ENCODE peak calls at places on chromosomes 12 and 14, in ten cellular contexts. C, I, F, O, L, V, G, N, S and X are unnamed samples.

GRCh38 chr14:94129111-94129757 is at the start of gene IFI27L2:
- DNase-seq in C (peak), I (peak), F (peak), O (peak), L (peak), V (peak), G (peak), N (peak), S (peak), X (peak)

GRCh38 chr14:23559010-23559920 is 3.2 kb downstream of the THTPA start:
- DNase-seq in C (peak), I (peak), F (peak), O (peak), L (peak), V (peak), G (peak), N (peak), S (no peak), X (peak)

GRCh38 chr12:24045816-24046257 is 96.4 kb upstream of the SOX5 start:
- DNase-seq in C (no peak), I (peak), F (no peak), O (no peak), L (no peak), V (no peak), G (peak), N (no peak), S (peak), X (no peak)

GRCh38 chr14:73386342-73386741 is 72.0 kb downstream of the NUMB start:
- DNase-seq in C (no peak), I (no peak), F (no peak), O (no peak), L (no peak), V (no peak), G (no peak), N (no peak), S (no peak), X (no peak)

GRCh38 chr12:26251600-26251999 is 56.2 kb downstream of the SSPN start:
- DNase-seq in C (no peak), I (no peak), F (no peak), O (no peak), L (no peak), V (no peak), G (no peak), N (no peak), S (peak), X (no peak)

GRCh38 chr12:51917746-51918453 is 10.6 kb downstream of the ACVRL1 start:
- DNase-seq in C (peak), I (no peak), F (peak), O (no peak), L (no peak), V (no peak), G (no peak), N (no peak), S (no peak), X (no peak)

GRCh38 chr14:44803239-44803905 is 158.4 kb downstream of the KLHL28 start:
- DNase-seq in C (no peak), I (peak), F (no peak), O (peak), L (no peak), V (peak), G (peak), N (peak), S (no peak), X (peak)

GRCh38 chr14:76941544-76942287 is 86.8 kb downstream of the IRF2BPL start:
- DNase-seq in C (no peak), I (no peak), F (peak), O (no peak), L (no peak), V (no peak), G (no peak), N (peak), S (no peak), X (no peak)

GRCh38 chr12:48029811-48030650 is 25.8 kb upstream of the COL2A1 start:
- DNase-seq in C (no peak), I (peak), F (no peak), O (no peak), L (no peak), V (no peak), G (no peak), N (no peak), S (no peak), X (peak)

GRCh38 chr12:40044399-40044798 is 61.5 kb downstream of the SLC2A13 start:
- DNase-seq in C (no peak), I (no peak), F (no peak), O (no peak), L (no peak), V (no peak), G (no peak), N (no peak), S (no peak), X (no peak)

GRCh38 chr12:46669720-46670119 is 156.1 kb downstream of the SLC38A4 start:
- DNase-seq in C (no peak), I (no peak), F (peak), O (no peak), L (no peak), V (no peak), G (no peak), N (no peak), S (no peak), X (no peak)

GRCh38 chr12:26338574-26339572 is 143.5 kb downstream of the SSPN start:
- DNase-seq in C (no peak), I (no peak), F (no peak), O (peak), L (no peak), V (no peak), G (peak), N (no peak), S (no peak), X (peak)

GRCh38 chr14:74647834-74648361 is 35.9 kb upstream of the LTBP2 start:
- DNase-seq in C (no peak), I (peak), F (peak), O (no peak), L (no peak), V (no peak), G (no peak), N (no peak), S (no peak), X (no peak)

GRCh38 chr12:42213954-42214426 is 24.1 kb downstream of the YAF2 start:
- DNase-seq in C (no peak), I (peak), F (no peak), O (no peak), L (peak), V (no peak), G (peak), N (peak), S (peak), X (no peak)

DNA sequence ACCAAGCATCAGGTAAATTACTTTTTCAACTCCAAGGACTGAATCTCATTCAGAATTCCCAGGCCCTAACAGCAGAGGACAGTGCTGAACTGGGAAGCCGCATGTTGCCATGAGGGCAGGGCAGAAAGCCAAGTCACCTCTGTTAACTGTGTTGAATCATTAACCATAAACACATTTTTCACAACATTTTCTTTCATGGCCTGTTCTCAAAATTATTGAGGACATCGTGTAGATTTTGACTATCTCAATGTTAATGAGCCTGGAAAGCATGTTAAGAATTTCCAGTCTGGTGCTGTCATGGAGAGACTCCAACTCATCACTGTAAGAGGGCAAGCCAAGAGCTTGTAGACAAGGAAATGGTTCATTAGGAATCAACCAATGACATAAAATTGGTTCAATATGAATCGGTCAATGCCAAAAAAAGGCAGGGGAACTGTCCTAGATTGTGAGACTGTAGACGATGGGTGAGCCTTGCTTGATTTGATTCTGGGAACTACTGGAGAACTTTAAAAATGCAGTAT is 33.7 kb downstream of the CPM start:
- DNase-seq in C (peak), I (peak), F (peak), O (peak), L (peak), V (no peak), G (peak), N (no peak), S (no peak), X (no peak)
- TF ChIP-seq CTCF in C (no peak), I (peak), F (peak), O (peak), L (peak), V (no peak), G (peak), N (peak), S (no peak), X (no peak)

GRCh38 chr14:29521526-29522137 is 406.0 kb downstream of the PRKD1 start:
- DNase-seq in C (no peak), I (peak), F (peak), O (peak), L (no peak), V (peak), G (peak), N (peak), S (no peak), X (peak)

DNA sequence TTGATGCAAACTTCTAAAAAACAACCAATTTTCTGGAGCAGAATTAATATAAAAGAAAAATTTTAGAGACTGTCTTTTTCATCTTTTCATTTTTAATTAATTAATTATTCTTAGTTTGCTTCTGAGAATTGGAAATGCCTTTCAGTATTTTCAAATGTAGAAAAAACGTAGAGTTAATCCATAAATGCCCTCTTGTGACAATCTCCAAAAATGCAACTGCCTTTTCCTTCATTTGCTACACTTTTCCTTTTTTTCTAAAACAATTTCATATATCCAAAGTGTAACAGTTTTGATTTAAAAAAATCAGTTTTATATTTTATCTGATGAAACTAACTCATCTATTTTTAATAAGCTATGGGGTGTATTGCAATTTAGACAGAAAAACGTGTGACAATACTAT is 409.3 kb downstream of the PRKD1 start:
- DNase-seq in C (no peak), I (peak), F (no peak), O (peak), L (no peak), V (no peak), G (peak), N (no peak), S (no peak), X (no peak)
- TF ChIP-seq CTCF in C (no peak), I (peak), F (peak), O (peak), L (no peak), V (no peak), G (peak), N (peak), S (no peak), X (no peak)

GRCh38 chr12:109958374-109958773 is 37.8 kb downstream of the GIT2 start:
- DNase-seq in C (no peak), I (no peak), F (no peak), O (no peak), L (no peak), V (no peak), G (no peak), N (no peak), S (no peak), X (no peak)

GRCh38 chr12:109962388-109962787 is 33.8 kb downstream of the GIT2 start:
- DNase-seq in C (no peak), I (no peak), F (peak), O (no peak), L (no peak), V (no peak), G (no peak), N (no peak), S (no peak), X (no peak)

GRCh38 chr12:109961201-109961600 is 35.0 kb downstream of the GIT2 start:
- DNase-seq in C (no peak), I (no peak), F (no peak), O (no peak), L (no peak), V (no peak), G (no peak), N (no peak), S (peak), X (no peak)

GRCh38 chr12:109961612-109962011 is 34.6 kb downstream of the GIT2 start:
- DNase-seq in C (no peak), I (no peak), F (no peak), O (peak), L (no peak), V (no peak), G (no peak), N (no peak), S (no peak), X (no peak)

GRCh38 chr12:109959411-109960093 is 36.6 kb downstream of the GIT2 start:
- DNase-seq in C (no peak), I (no peak), F (no peak), O (no peak), L (no peak), V (no peak), G (no peak), N (no peak), S (no peak), X (no peak)
- TF ChIP-seq CTCF in C (no peak), I (no peak), F (no peak), O (no peak), L (no peak), V (no peak), G (no peak), N (no peak), S (no peak), X (no peak)

DNA sequence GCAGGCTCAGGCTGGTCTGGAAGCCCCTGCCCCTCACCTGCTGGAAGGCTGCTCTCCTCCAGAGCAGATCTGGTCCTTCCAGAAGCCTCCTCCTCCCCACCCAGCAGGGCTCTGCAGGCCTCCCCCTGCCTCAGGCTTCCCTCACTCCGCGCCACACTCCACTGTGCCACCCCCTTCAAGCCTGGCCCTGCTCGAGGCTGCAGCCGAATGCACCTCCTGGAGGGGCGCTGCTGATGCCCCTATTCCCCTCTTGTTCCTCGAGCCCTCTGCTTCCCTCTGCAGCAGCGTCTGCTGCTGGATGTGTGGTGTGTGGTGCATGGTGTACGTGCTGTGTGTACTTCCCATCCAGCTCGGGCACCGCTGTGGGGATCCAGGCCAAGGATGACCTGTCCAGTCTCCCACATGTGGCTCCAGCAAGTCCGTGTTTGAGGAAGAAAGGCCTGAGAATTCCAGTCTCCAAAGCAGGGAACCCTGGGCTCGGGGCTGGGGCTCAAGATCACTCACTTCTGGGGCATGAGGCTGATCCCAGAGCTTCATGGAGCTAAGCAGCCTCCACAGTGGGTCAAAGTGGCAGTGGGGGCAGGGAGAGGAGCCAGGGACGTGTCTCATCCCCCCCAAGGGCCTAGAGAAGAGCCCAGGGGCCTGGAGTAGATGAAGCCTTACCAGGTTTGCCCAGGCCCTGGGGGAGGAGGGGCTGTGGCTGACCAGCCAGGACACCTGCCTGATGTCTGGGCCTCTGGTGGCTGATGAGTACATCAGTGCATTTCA is 136.0 kb upstream of the C14orf180 start:
- DNase-seq in C (no peak), I (no peak), F (peak), O (no peak), L (no peak), V (no peak), G (no peak), N (peak), S (no peak), X (no peak)
- TF ChIP-seq CTCF in C (no peak), I (peak), F (peak), O (no peak), L (no peak), V (no peak), G (no peak), N (no peak), S (no peak), X (no peak)